ENCODE peak calls at places on chromosomes 6 and 20, in five cellular contexts. P is lung, Z is nephron progenitor cell, F is IMR-90, T is PC-9. B is an unnamed sample.

GRCh38 chr6:162964703-162965140 is 236.9 kb downstream of the PACRG start:
- DNase-seq in P (peak), Z (no peak), F (peak), T (no peak), B (no peak)

GRCh38 chr6:28758046-28758817 is 165.6 kb downstream of the TRIM27 start:
- DNase-seq in P (no peak), Z (no peak), F (peak), T (peak), B (no peak)

GRCh38 chr6:41733707-41734665 is 1.4 kb downstream of the TFEB start:
- DNase-seq in P (peak), Z (peak), F (peak), T (no peak), B (peak)

GRCh38 chr6:28981833-28982475 is 23.2 kb downstream of the ZNF311 start:
- DNase-seq in P (peak), Z (peak), F (peak), T (peak), B (no peak)

GRCh38 chr6:107361568-107362270 is 97.6 kb downstream of the PDSS2 start:
- DNase-seq in P (no peak), Z (no peak), F (peak), T (no peak), B (no peak)

GRCh38 chr20:35490736-35491181 is 35.4 kb downstream of the CEP250 start:
- DNase-seq in P (peak), Z (no peak), F (no peak), T (no peak), B (no peak)

GRCh38 chr20:15846446-15846845 is 726.8 kb downstream of the KIF16B start:
- DNase-seq in P (no peak), Z (no peak), F (no peak), T (no peak), B (no peak)

GRCh38 chr6:110581682-110582081 is 105.3 kb upstream of the SLC22A16 start:
- DNase-seq in P (no peak), Z (no peak), F (no peak), T (no peak), B (no peak)

GRCh38 chr6:158154816-158155215 is 13.2 kb downstream of the SERAC1 start:
- DNase-seq in P (no peak), Z (no peak), F (no peak), T (no peak), B (no peak)

GRCh38 chr6:170027111-170028043 is 263.5 kb downstream of the DLL1 start:
- DNase-seq in P (no peak), Z (no peak), F (peak), T (no peak), B (no peak)

GRCh38 chr6:43770417-43771209 is 602 bp downstream of the VEGFA start:
- DNase-seq in P (peak), Z (peak), F (peak), T (peak), B (no peak)

GRCh38 chr6:111564482-111564945 is 41.2 kb downstream of the TRAF3IP2 start:
- DNase-seq in P (no peak), Z (no peak), F (peak), T (no peak), B (no peak)

GRCh38 chr6:2902470-2902762 is 693 bp downstream of the SERPINB9 start:
- DNase-seq in P (peak), Z (no peak), F (peak), T (no peak), B (no peak)

GRCh38 chr20:1001981-1002681 is at the start of gene RSPO4:
- DNase-seq in P (no peak), Z (peak), F (no peak), T (no peak), B (no peak)

GRCh38 chr6:139597781-139598368 is 223.4 kb upstream of the CITED2 start:
- DNase-seq in P (peak), Z (no peak), F (peak), T (no peak), B (no peak)

GRCh38 chr6:124770131-124770530 is 192.1 kb upstream of the RNF217 start:
- DNase-seq in P (no peak), Z (no peak), F (no peak), T (no peak), B (no peak)

GRCh38 chr6:52063584-52064400 is 23.6 kb downstream of the PKHD1 start:
- DNase-seq in P (peak), Z (peak), F (peak), T (no peak), B (no peak)

GRCh38 chr6:82906951-82907350 is 158.7 kb downstream of the UBE3D start:
- DNase-seq in P (no peak), Z (no peak), F (peak), T (peak), B (no peak)

GRCh38 chr6:5996701-5997419 is 9.9 kb downstream of the NRN1 start:
- DNase-seq in P (no peak), Z (peak), F (peak), T (no peak), B (no peak)

GRCh38 chr6:95654176-95654575 is 76.8 kb downstream of the MANEA start:
- DNase-seq in P (no peak), Z (no peak), F (no peak), T (no peak), B (no peak)

GRCh38 chr6:95660544-95660943 is 83.2 kb downstream of the MANEA start:
- DNase-seq in P (no peak), Z (no peak), F (no peak), T (no peak), B (no peak)

GRCh38 chr6:95658896-95659295 is 81.6 kb downstream of the MANEA start:
- DNase-seq in P (no peak), Z (no peak), F (no peak), T (no peak), B (no peak)
- TF ChIP-seq CTCF in P (no peak), Z (no peak), F (no peak), T (no peak), B (no peak)

GRCh38 chr20:62411479-62412193 is 4.6 kb upstream of the CABLES2 start:
- DNase-seq in P (no peak), Z (no peak), F (no peak), T (no peak), B (no peak)

GRCh38 chr20:62412194-62413024 is 5.3 kb upstream of the CABLES2 start:
- DNase-seq in P (no peak), Z (no peak), F (no peak), T (no peak), B (no peak)

GRCh38 chr20:62415354-62416111 is 8.4 kb upstream of the CABLES2 start:
- DNase-seq in P (no peak), Z (no peak), F (no peak), T (no peak), B (no peak)

GRCh38 chr20:62413025-62413580 is 6.0 kb upstream of the CABLES2 start:
- DNase-seq in P (no peak), Z (no peak), F (no peak), T (no peak), B (no peak)

GRCh38 chr20:62413896-62414481 is 6.9 kb upstream of the CABLES2 start:
- DNase-seq in P (no peak), Z (no peak), F (no peak), T (no peak), B (no peak)
- TF ChIP-seq CTCF in P (no peak), Z (no peak), F (peak), T (peak), B (peak)

DNA sequence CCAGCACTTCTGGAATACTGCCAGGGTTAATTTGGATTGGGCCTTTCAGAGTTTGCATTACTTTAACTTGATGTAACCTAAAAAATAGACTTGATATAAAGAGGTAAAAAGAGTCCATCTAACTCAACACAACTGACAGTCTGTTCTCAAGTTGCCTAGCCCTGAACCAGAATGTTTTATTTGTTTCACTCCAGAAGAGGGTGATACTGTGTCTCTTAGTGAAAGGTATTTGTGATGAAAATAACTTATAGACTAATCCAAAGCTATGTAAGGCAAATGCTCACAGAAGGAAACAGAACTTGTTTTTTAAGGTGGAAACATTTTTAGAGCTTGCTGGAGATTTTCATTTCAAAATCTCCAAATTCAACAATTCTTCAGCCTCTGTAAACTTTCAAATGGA is 469.1 kb upstream of the RUNX2 start:
- DNase-seq in P (no peak), Z (no peak), F (no peak), T (no peak), B (no peak)
- TF ChIP-seq CTCF in P (no peak), Z (no peak), F (no peak), T (no peak), B (peak)

GRCh38 chr6:15748341-15748740 is 85.5 kb upstream of the DTNBP1 start:
- DNase-seq in P (no peak), Z (no peak), F (no peak), T (no peak), B (no peak)

GRCh38 chr6:15741405-15741804 is 78.6 kb upstream of the DTNBP1 start:
- DNase-seq in P (no peak), Z (no peak), F (no peak), T (no peak), B (no peak)

GRCh38 chr6:15739867-15740266 is 77.0 kb upstream of the DTNBP1 start:
- DNase-seq in P (no peak), Z (no peak), F (no peak), T (no peak), B (no peak)

GRCh38 chr6:15747354-15747883 is 84.6 kb upstream of the DTNBP1 start:
- DNase-seq in P (no peak), Z (no peak), F (no peak), T (no peak), B (no peak)

GRCh38 chr6:15744824-15745402 is 82.1 kb upstream of the DTNBP1 start:
- DNase-seq in P (no peak), Z (no peak), F (no peak), T (no peak), B (no peak)
- TF ChIP-seq CTCF in P (no peak), Z (no peak), F (no peak), T (no peak), B (no peak)

GRCh38 chr6:36701401-36701991 is 3.9 kb downstream of the RAB44 start:
- DNase-seq in P (no peak), Z (no peak), F (no peak), T (peak), B (no peak)
- TF ChIP-seq CTCF in P (no peak), Z (no peak), F (no peak), T (peak), B (peak)